ENCODE peak calls at places on chromosomes 7 and 10, in eight cellular contexts. H is GM23248; B is heart left ventricle; R is DMS53; T is stimulated activated CD8-positive, alpha-beta memory T cell treated with anti-CD3 and anti-CD28 coated beads, Interleukin-7, amount 100 ng/mL, for 1 hour; K is T-cell; N is stimulated activated CD4-positive, alpha-beta T cell treated with anti-CD3 and anti-CD28 coated beads, Interleukin-1b, Interleukin-23, amount 100 ng/mL, for 4 hours; S is spleen. L is an unnamed sample.

GRCh38 chr7:43785425-43785824 is 26.9 kb downstream of the BLVRA start:
- DNase-seq in H (peak; percentile 96), B (no peak), R (no peak), T (no peak), K (no peak), N (no peak), S (no peak), L (peak; percentile 12)

GRCh38 chr7:136566491-136566890 is 302.0 kb upstream of the CHRM2 start:
- DNase-seq in H (no peak), B (no peak), R (no peak), T (no peak), K (no peak), N (no peak), S (no peak), L (no peak)

GRCh38 chr10:102384606-102385429 is 10.7 kb upstream of the NFKB2 start:
- DNase-seq in H (peak; percentile 42), B (no peak), R (no peak), T (no peak), K (no peak), N (no peak), S (peak; percentile 28), L (peak; percentile 52)

GRCh38 chr7:30469303-30469702 is 9.3 kb downstream of the NOD1 start:
- DNase-seq in H (peak; percentile 99), B (peak; percentile 81), R (peak; percentile 77), T (no peak), K (no peak), N (no peak), S (peak; percentile 81), L (peak; percentile 49)

GRCh38 chr10:110458583-110458920 is 39.2 kb upstream of the DUSP5 start:
- DNase-seq in H (no peak), B (no peak), R (no peak), T (no peak), K (no peak), N (no peak), S (peak; percentile 63), L (no peak)

GRCh38 chr7:126501617-126502016 is 751.1 kb downstream of the GRM8 start:
- DNase-seq in H (no peak), B (no peak), R (no peak), T (no peak), K (no peak), N (no peak), S (no peak), L (no peak)

GRCh38 chr10:120979435-120980315 is 128.5 kb downstream of the WDR11 start:
- DNase-seq in H (peak; percentile 10), B (no peak), R (peak; percentile 85), T (no peak), K (peak; percentile 3), N (peak; percentile 7), S (no peak), L (no peak)

GRCh38 chr10:49228677-49229076 is 40.5 kb upstream of the TMEM273 start:
- DNase-seq in H (no peak), B (no peak), R (no peak), T (no peak), K (no peak), N (no peak), S (no peak), L (no peak)

GRCh38 chr10:60606343-60607080 is 171.8 kb upstream of the CDK1 start:
- DNase-seq in H (peak; percentile 79), B (no peak), R (no peak), T (no peak), K (no peak), N (no peak), S (no peak), L (no peak)

GRCh38 chr10:130230036-130230435 is 93.8 kb downstream of the GLRX3 start:
- DNase-seq in H (no peak), B (no peak), R (no peak), T (no peak), K (no peak), N (no peak), S (peak; percentile 44), L (no peak)

GRCh38 chr7:7221602-7222038 is 39.3 kb downstream of the C1GALT1 start:
- DNase-seq in H (peak; percentile 88), B (no peak), R (peak; percentile 10), T (no peak), K (no peak), N (no peak), S (no peak), L (peak; percentile 71)

GRCh38 chr10:120145107-120145506 is 252.6 kb downstream of the SEC23IP start:
- DNase-seq in H (no peak), B (no peak), R (no peak), T (no peak), K (no peak), N (no peak), S (no peak), L (no peak)

GRCh38 chr10:104065748-104066147 is 19.9 kb downstream of the COL17A1 start:
- DNase-seq in H (no peak), B (no peak), R (no peak), T (no peak), K (no peak), N (no peak), S (no peak), L (no peak)

GRCh38 chr7:28890137-28890536 is 68.0 kb downstream of the TRIL start:
- DNase-seq in H (no peak), B (no peak), R (peak; percentile 47), T (no peak), K (no peak), N (no peak), S (no peak), L (peak; percentile 1)

GRCh38 chr7:36129048-36129534 is 24.0 kb upstream of the EEPD1 start:
- DNase-seq in H (peak; percentile 83), B (no peak), R (peak; percentile 87), T (no peak), K (no peak), N (no peak), S (no peak), L (peak; percentile 71)

GRCh38 chr10:61621538-61622150 is 41.1 kb upstream of the CABCOCO1 start:
- DNase-seq in H (no peak), B (no peak), R (peak; percentile 88), T (no peak), K (no peak), N (no peak), S (no peak), L (no peak)

GRCh38 chr7:143054621-143055020 is 2.5 kb downstream of the OR6V1 start:
- DNase-seq in H (no peak), B (no peak), R (no peak), T (no peak), K (no peak), N (no peak), S (no peak), L (no peak)

GRCh38 chr10:119803264-119803663 is 69.4 kb downstream of the MCMBP start:
- DNase-seq in H (peak; percentile 77), B (no peak), R (no peak), T (no peak), K (no peak), N (no peak), S (no peak), L (no peak)

GRCh38 chr10:723973-724372 is 34.5 kb upstream of the DIP2C start:
- DNase-seq in H (no peak), B (no peak), R (no peak), T (no peak), K (no peak), N (no peak), S (no peak), L (no peak)

GRCh38 chr10:132612571-132613504 is 75.3 kb downstream of the INPP5A start:
- DNase-seq in H (no peak), B (peak; percentile 40), R (no peak), T (no peak), K (no peak), N (no peak), S (peak; percentile 53), L (no peak)

GRCh38 chr7:6505685-6506559 is 45.3 kb downstream of the GRID2IP start:
- DNase-seq in H (no peak), B (no peak), R (peak; percentile 33), T (no peak), K (no peak), N (no peak), S (no peak), L (no peak)

GRCh38 chr10:44873156-44873555 is 38.0 kb upstream of the TMEM72 start:
- DNase-seq in H (peak; percentile 75), B (no peak), R (no peak), T (no peak), K (no peak), N (no peak), S (no peak), L (no peak)

GRCh38 chr10:99667108-99667751 is 7.9 kb downstream of the ENTPD7 start:
- DNase-seq in H (peak; percentile 92), B (no peak), R (no peak), T (no peak), K (no peak), N (no peak), S (no peak), L (peak; percentile 9)

GRCh38 chr10:75612904-75613684 is 181.7 kb downstream of the LRMDA start:
- DNase-seq in H (peak; percentile 31), B (no peak), R (no peak), T (no peak), K (no peak), N (no peak), S (no peak), L (no peak)

GRCh38 chr7:375901-376305 is 85.9 kb downstream of the FOXL3 start:
- DNase-seq in H (no peak), B (peak; percentile 49), R (no peak), T (no peak), K (no peak), N (no peak), S (peak; percentile 63), L (no peak)

GRCh38 chr7:12731214-12731656 is 43.8 kb downstream of the ARL4A start:
- DNase-seq in H (peak; percentile 38), B (no peak), R (peak; percentile 38), T (no peak), K (no peak), N (no peak), S (no peak), L (no peak)

GRCh38 chr7:139246905-139247304 is 15.9 kb downstream of the UBN2 start:
- DNase-seq in H (peak; percentile 83), B (no peak), R (no peak), T (no peak), K (no peak), N (no peak), S (no peak), L (no peak)

GRCh38 chr10:103852189-103852711 is 3.1 kb downstream of the SH3PXD2A start:
- DNase-seq in H (peak; percentile 92), B (no peak), R (no peak), T (no peak), K (no peak), N (no peak), S (no peak), L (no peak)

GRCh38 chr7:113015038-113015645 is 71.5 kb downstream of the GPR85 start:
- DNase-seq in H (peak; percentile 66), B (no peak), R (peak; percentile 78), T (no peak), K (no peak), N (no peak), S (no peak), L (no peak)

GRCh38 chr10:644076-644942 is 45.2 kb downstream of the DIP2C start:
- DNase-seq in H (no peak), B (no peak), R (no peak), T (no peak), K (no peak), N (no peak), S (no peak), L (no peak)

GRCh38 chr10:103584216-103585010 is 90.9 kb downstream of the NEURL1 start:
- DNase-seq in H (peak; percentile 83), B (peak; percentile 76), R (no peak), T (peak; percentile 39), K (peak; percentile 71), N (peak; percentile 48), S (peak; percentile 89), L (no peak)

GRCh38 chr10:121113385-121113696 is 262.2 kb downstream of the WDR11 start:
- DNase-seq in H (no peak), B (no peak), R (no peak), T (no peak), K (no peak), N (no peak), S (no peak), L (no peak)

GRCh38 chr7:41220275-41220674 is 482.6 kb downstream of the INHBA start:
- DNase-seq in H (no peak), B (no peak), R (no peak), T (no peak), K (no peak), N (no peak), S (no peak), L (no peak)

GRCh38 chr7:6398943-6399342 is 48.8 kb downstream of the DAGLB start:
- DNase-seq in H (peak; percentile 31), B (no peak), R (no peak), T (no peak), K (no peak), N (no peak), S (peak; percentile 48), L (no peak)

L was measured in PC-9.